ENCODE peak calls at places on chromosomes 11 and 22, in four cellular contexts. E is DMS 273 treated with DMSO at 0.1 percent for 48 hours, O is ACHN, A is GM04503. R is an unnamed sample.

GRCh38 chr11:100923555-100923954 is 206.1 kb downstream of the PGR start:
- DNase-seq in E (no peak), A (no peak), O (no peak), R (no peak)

GRCh38 chr11:64562723-64563351 is 28.2 kb upstream of the SLC22A12 start:
- DNase-seq in A (no peak), E (no peak), O (no peak), R (no peak)

GRCh38 chr11:8267831-8268529 is 4.3 kb upstream of the LMO1 start:
- DNase-seq in O (no peak), E (no peak), A (no peak), R (no peak)

GRCh38 chr22:44811141-44811540 is 58.8 kb downstream of the ARHGAP8 start:
- DNase-seq in E (no peak), O (no peak), A (no peak), R (no peak)

GRCh38 chr22:42610211-42610610 is 4.5 kb downstream of the POLDIP3 start:
- DNase-seq in O (no peak), E (no peak), A (no peak), R (no peak)

GRCh38 chr11:58902881-58903280 is 36.4 kb upstream of the GLYATL1 start:
- DNase-seq in O (no peak), A (no peak), E (no peak), R (no peak)

GRCh38 chr22:43185860-43186261 is 1.1 kb downstream of the TTLL12 start:
- DNase-seq in A (no peak), O (peak; percentile 27), E (no peak), R (peak; percentile 64)

GRCh38 chr11:74256370-74257133 is 54.9 kb downstream of the P4HA3 start:
- DNase-seq in A (no peak), O (no peak), E (no peak), R (no peak)

GRCh38 chr11:19374189-19374588 is 133.4 kb upstream of the E2F8 start:
- DNase-seq in E (no peak), A (peak; percentile 96), O (peak; percentile 84), R (no peak)